ENCODE peak calls at places on chromosomes 4 and X, in four cellular contexts. D, T, A and K are unnamed samples.

GRCh38 chrX:110915579-110915978 is 120.0 kb upstream of the CHRDL1 start:
- DNase-seq in T (no peak), A (no peak), D (no peak), K (no peak)

GRCh38 chrX:29066516-29066915 is 479.3 kb downstream of the IL1RAPL1 start:
- DNase-seq in D (no peak), A (no peak), T (no peak), K (no peak)

GRCh38 chr4:169756971-169757574 is 671 bp downstream of the HPF1 start:
- DNase-seq in A (peak), D (no peak), T (no peak), K (no peak)

GRCh38 chr4:26083987-26084386 is 170.0 kb downstream of the SMIM20 start:
- DNase-seq in A (no peak), T (peak), D (peak), K (peak)

GRCh38 chr4:4855293-4856070 is 4.0 kb upstream of the MSX1 start:
- DNase-seq in D (no peak), T (no peak), A (no peak), K (no peak)

GRCh38 chr4:134470544-134470943 is 269.0 kb upstream of the PABPC4L start:
- DNase-seq in T (no peak), D (peak), A (peak), K (peak)

GRCh38 chr4:54493862-54494261 is 163.9 kb upstream of the KIT start:
- DNase-seq in A (no peak), D (peak), T (no peak), K (no peak)

GRCh38 chrX:72060196-72060974 is 71.3 kb downstream of the RTL5 start:
- DNase-seq in T (no peak), D (no peak), A (no peak), K (no peak)

GRCh38 chr4:151950993-151951726 is 190.4 kb upstream of the GATB start:
- DNase-seq in A (no peak), T (no peak), D (no peak), K (no peak)

GRCh38 chrX:115367455-115367854 is 77.9 kb downstream of the LUZP4 start:
- DNase-seq in T (peak), A (no peak), D (peak), K (no peak)

GRCh38 chrX:24025741-24026402 is 1.1 kb downstream of the KLHL15 start:
- DNase-seq in T (peak), D (peak), A (no peak), K (no peak)

GRCh38 chrX:153673398-153674218 is at the start of gene PNCK:
- DNase-seq in D (no peak), A (no peak), T (no peak), K (no peak)

GRCh38 chrX:33211356-33212254 is at the start of gene DMD:
- DNase-seq in D (peak), A (no peak), T (no peak), K (no peak)

GRCh38 chrX:33543757-33544156 is 332.4 kb upstream of the DMD start:
- DNase-seq in A (no peak), T (no peak), D (no peak), K (no peak)

GRCh38 chrX:12950851-12951589 is 23.9 kb upstream of the TMSB4X start:
- DNase-seq in A (peak), T (no peak), D (peak), K (no peak)

GRCh38 chr4:21126113-21126512 is 425.9 kb downstream of the PACRGL start:
- DNase-seq in A (no peak), T (no peak), D (no peak), K (no peak)

GRCh38 chr4:7001271-7001670 is 41.9 kb upstream of the TADA2B start:
- DNase-seq in T (no peak), A (no peak), D (no peak), K (no peak)

GRCh38 chr4:106344324-106344970 is 24.1 kb downstream of the GIMD1 start:
- DNase-seq in T (no peak), D (peak), A (no peak), K (no peak)

GRCh38 chrX:1393871-1394615 is 2.1 kb upstream of the SLC25A6 start:
- DNase-seq in A (no peak), D (no peak), T (no peak), K (no peak)